ENCODE peak calls at places on chromosomes 2 and 18, in seven cellular contexts. Y is mammary epithelial cell, R is PC-3, E is neural progenitor cell, M is fibroblast of lung, X is SK-N-SH, N is Karpas-422. H is an unnamed sample. For H3K4me1 and H4K20me1, the result is how much of the 10 kb centered on the place peaks cover.

GRCh38 chr2:111053266-111053665 is 67.4 kb upstream of the BCL2L11 start:
- DNase-seq in X (no peak), R (no peak), M (no peak), Y (no peak), E (no peak), N (no peak), H (no peak)

GRCh38 chr18:61350578-61350977 is 17.3 kb downstream of the CDH20 start:
- DNase-seq in R (peak), M (no peak), Y (peak), X (no peak), E (no peak), N (no peak), H (no peak)

GRCh38 chr2:30666307-30666874 is 140.9 kb downstream of the CAPN13 start:
- DNase-seq in M (peak), R (peak), Y (peak), N (peak), X (no peak), E (no peak), H (peak)

GRCh38 chr18:35526476-35527120 is 28.8 kb upstream of the INO80C start:
- DNase-seq in X (no peak), M (peak), R (no peak), N (peak), E (no peak), Y (peak), H (peak)

GRCh38 chr2:8889978-8890377 is 52.6 kb upstream of the KIDINS220 start:
- DNase-seq in X (no peak), N (no peak), M (no peak), Y (no peak), R (peak), E (no peak), H (peak)

GRCh38 chr2:95346738-95347671 is 49.9 kb downstream of the KCNIP3 start:
- DNase-seq in N (no peak), R (peak), X (peak), M (peak), E (peak), Y (no peak), H (no peak)

GRCh38 chr2:213475433-213475832 is 191.2 kb downstream of the SPAG16 start:
- DNase-seq in Y (no peak), M (no peak), R (no peak), X (no peak), N (no peak), E (peak), H (peak)

GRCh38 chr2:239271471-239272255 is 129.2 kb downstream of the HDAC4 start:
- DNase-seq in N (no peak), X (no peak), M (peak), E (no peak), Y (no peak), R (no peak), H (no peak)

GRCh38 chr18:77047803-77048419 is 84.7 kb downstream of the MBP start:
- DNase-seq in E (no peak), R (no peak), Y (no peak), M (no peak), X (no peak), N (peak), H (no peak)

GRCh38 chr18:5370332-5370731 is 74.8 kb upstream of the ZBTB14 start:
- DNase-seq in E (peak), X (no peak), Y (no peak), R (no peak), N (no peak), M (peak), H (peak)

GRCh38 chr18:28095631-28096030 is 81.3 kb downstream of the CDH2 start:
- DNase-seq in Y (no peak), E (no peak), X (no peak), R (no peak), M (no peak), N (no peak), H (no peak)

GRCh38 chr18:35756506-35757117 is 175.1 kb downstream of the GALNT1 start:
- DNase-seq in Y (peak), X (peak), R (peak), E (peak), M (peak), N (peak), H (peak)

GRCh38 chr2:27569398-27569797 is 13.4 kb upstream of the ZNF512 start:
- DNase-seq in R (no peak), E (no peak), M (peak), N (no peak), X (no peak), Y (peak), H (peak)

GRCh38 chr18:61203151-61203550 is 130.1 kb upstream of the CDH20 start:
- DNase-seq in N (no peak), R (no peak), M (no peak), Y (no peak), X (no peak), E (no peak), H (peak)

GRCh38 chr2:23651187-23651983 is 266.4 kb downstream of the KLHL29 start:
- DNase-seq in X (no peak), Y (peak), N (no peak), M (peak), E (no peak), R (peak), H (peak)

GRCh38 chr2:64157792-64158191 is 13.6 kb upstream of the PELI1 start:
- DNase-seq in E (no peak), Y (no peak), X (no peak), N (no peak), R (peak), M (peak), H (peak)

GRCh38 chr2:1366546-1367134 is 46.6 kb upstream of the TPO start:
- DNase-seq in R (no peak), X (peak), M (no peak), E (no peak), Y (no peak), N (no peak), H (no peak)

GRCh38 chr18:4358618-4359017 is 96.5 kb downstream of the DLGAP1 start:
- DNase-seq in E (peak), N (no peak), X (no peak), Y (no peak), R (no peak), M (no peak), H (no peak)

GRCh38 chr2:4763009-4763408 is 929.2 kb upstream of the SOX11 start:
- DNase-seq in M (peak), E (peak), Y (no peak), N (peak), X (peak), R (peak), H (no peak)

GRCh38 chr2:126736133-126736874 is 80.3 kb downstream of the GYPC start:
- DNase-seq in N (no peak), Y (no peak), X (no peak), E (no peak), R (no peak), M (peak), H (no peak)

GRCh38 chr18:3209859-3210569 is 9.8 kb downstream of the MYOM1 start:
- DNase-seq in M (peak), N (no peak), Y (peak), R (peak), X (no peak), E (no peak), H (no peak)

GRCh38 chr2:149033716-149034115 is 4.8 kb upstream of the LYPD6B start:
- DNase-seq in X (no peak), N (no peak), R (peak), Y (no peak), E (peak), M (no peak), H (no peak)

GRCh38 chr2:85924522-85924921 is 35.7 kb upstream of the ST3GAL5 start:
- DNase-seq in X (no peak), E (no peak), M (peak), Y (peak), R (peak), N (no peak), H (peak)

GRCh38 chr2:105324732-105325131 is 4.8 kb downstream of the TGFBRAP1 start:
- DNase-seq in R (no peak), N (no peak), E (peak), M (no peak), Y (peak), X (no peak), H (peak)

GRCh38 chr2:88549616-88550292 is 77.5 kb downstream of the EIF2AK3 start:
- DNase-seq in Y (no peak), N (no peak), X (peak), E (peak), R (no peak), M (no peak), H (no peak)

GRCh38 chr2:232988444-232988843 is 24.6 kb downstream of the NGEF start:
- DNase-seq in M (peak), R (peak), N (no peak), Y (peak), E (no peak), X (no peak), H (peak)

GRCh38 chr2:126359494-126359893 is 296.5 kb upstream of the GYPC start:
- DNase-seq in X (no peak), M (peak), N (peak), Y (no peak), R (no peak), E (peak), H (no peak)

GRCh38 chr2:73404409-73404808 is 18.8 kb downstream of the ALMS1 start:
- DNase-seq in M (no peak), N (peak), R (no peak), E (no peak), X (no peak), Y (no peak), H (no peak)

GRCh38 chr2:74567862-74568261 is 13.3 kb downstream of the DOK1 start:
- DNase-seq in N (no peak), Y (peak), X (no peak), R (peak), E (no peak), M (peak), H (peak)

GRCh38 chr2:149112713-149113112 is 74.2 kb downstream of the LYPD6B start:
- DNase-seq in Y (no peak), R (no peak), N (no peak), M (no peak), X (no peak), E (no peak), H (no peak)

GRCh38 chr2:94870392-94871225 is 621 bp upstream of the TEKT4 start:
- DNase-seq in E (no peak), Y (no peak), X (peak), M (no peak), N (peak), R (peak), H (no peak)

GRCh38 chr2:241035142-241035817 is 36.9 kb downstream of the SNED1 start:
- DNase-seq in X (no peak), E (peak), M (no peak), Y (no peak), N (peak), R (no peak), H (no peak)

GRCh38 chr18:43563780-43564179 is 286.5 kb upstream of the SYT4 start:
- DNase-seq in N (peak), E (peak), Y (peak), M (peak), X (peak), R (peak), H (peak)

GRCh38 chr2:208097801-208098200 is 26.5 kb downstream of the CRYGD start:
- DNase-seq in N (no peak), M (no peak), X (no peak), R (no peak), Y (no peak), E (no peak), H (peak)

GRCh38 chr18:8704361-8705279 is 736 bp upstream of the MTCL1 start:
- DNase-seq in N (peak), E (peak), X (peak), M (peak), R (peak), Y (peak), H (peak)

GRCh38 chr2:217206326-217206725 is 346.5 kb upstream of the TNP1 start:
- DNase-seq in M (no peak), N (no peak), X (no peak), Y (no peak), E (no peak), R (peak), H (no peak)

GRCh38 chr2:217204358-217204757 is 344.5 kb upstream of the TNP1 start:
- DNase-seq in N (no peak), R (peak), Y (peak), X (no peak), M (peak), E (no peak), H (peak)

GRCh38 chr2:217208867-217209266 is 349.0 kb upstream of the TNP1 start:
- DNase-seq in E (no peak), Y (no peak), X (no peak), N (no peak), M (no peak), R (no peak), H (no peak)

GRCh38 chr2:217203086-217203485 is 343.2 kb upstream of the TNP1 start:
- DNase-seq in E (no peak), M (peak), Y (no peak), X (no peak), R (no peak), N (no peak), H (no peak)

GRCh38 chr2:217207387-217208010 is 347.6 kb upstream of the TNP1 start:
- DNase-seq in N (no peak), Y (no peak), R (no peak), M (no peak), E (no peak), X (no peak), H (no peak)
- H3K4me1 ChIP-seq in N (under half), Y (under half), R (under half), M (under half), E (under half), X (under half), H (under half)

GRCh38 chr2:28755411-28755810 is 3.8 kb downstream of the PPP1CB start:
- DNase-seq in M (no peak), X (no peak), E (no peak), Y (peak), N (no peak), R (no peak), H (peak)
- H4K20me1 ChIP-seq in M (under half), X (half or more), E (half or more), Y (under half), N (half or more), R (half or more), H (half or more)

GRCh38 chr2:42905341-42906114 is 113.1 kb upstream of the HAAO start:
- DNase-seq in Y (no peak), E (no peak), R (no peak), N (no peak), X (peak), M (no peak), H (no peak)

GRCh38 chr2:42903821-42904575 is 111.6 kb upstream of the HAAO start:
- DNase-seq in E (no peak), N (no peak), R (no peak), Y (no peak), M (no peak), X (peak), H (no peak)

GRCh38 chr2:42906115-42906556 is 113.8 kb upstream of the HAAO start:
- DNase-seq in Y (no peak), N (no peak), R (no peak), X (no peak), M (no peak), E (no peak), H (no peak)

GRCh38 chr2:42902939-42903709 is 110.7 kb upstream of the HAAO start:
- DNase-seq in X (no peak), Y (no peak), M (no peak), R (no peak), N (no peak), E (no peak), H (no peak)

GRCh38 chr2:42904576-42904876 is 112.1 kb upstream of the HAAO start:
- DNase-seq in X (no peak), E (no peak), N (no peak), Y (no peak), M (no peak), R (no peak), H (no peak)
- H3K4me1 ChIP-seq in X (under half), E (under half), N (under half), Y (under half), M (under half), R (under half), H (under half)

GRCh38 chr2:24870891-24871705 is 48.9 kb downstream of the ADCY3 start:
- DNase-seq in Y (no peak), X (no peak), E (peak), R (no peak), M (no peak), N (no peak), H (no peak)
- H4K20me1 ChIP-seq in Y (under half), X (under half), E (under half), R (under half), M (under half), N (under half), H (under half)

GRCh38 chr2:98726172-98726725 is 4.7 kb downstream of the MGAT4A start:
- DNase-seq in R (no peak), E (no peak), X (no peak), N (no peak), M (no peak), Y (no peak), H (no peak)

GRCh38 chr2:98727758-98728718 is 2.9 kb downstream of the MGAT4A start:
- DNase-seq in R (no peak), M (no peak), N (no peak), Y (no peak), X (no peak), E (no peak), H (no peak)

GRCh38 chr2:98729652-98730051 is 1.3 kb downstream of the MGAT4A start:
- DNase-seq in Y (no peak), E (no peak), R (peak), X (no peak), M (no peak), N (no peak), H (no peak)

GRCh38 chr2:98727369-98727749 is 3.6 kb downstream of the MGAT4A start:
- DNase-seq in M (no peak), E (no peak), X (no peak), N (no peak), Y (no peak), R (no peak), H (no peak)

DNA sequence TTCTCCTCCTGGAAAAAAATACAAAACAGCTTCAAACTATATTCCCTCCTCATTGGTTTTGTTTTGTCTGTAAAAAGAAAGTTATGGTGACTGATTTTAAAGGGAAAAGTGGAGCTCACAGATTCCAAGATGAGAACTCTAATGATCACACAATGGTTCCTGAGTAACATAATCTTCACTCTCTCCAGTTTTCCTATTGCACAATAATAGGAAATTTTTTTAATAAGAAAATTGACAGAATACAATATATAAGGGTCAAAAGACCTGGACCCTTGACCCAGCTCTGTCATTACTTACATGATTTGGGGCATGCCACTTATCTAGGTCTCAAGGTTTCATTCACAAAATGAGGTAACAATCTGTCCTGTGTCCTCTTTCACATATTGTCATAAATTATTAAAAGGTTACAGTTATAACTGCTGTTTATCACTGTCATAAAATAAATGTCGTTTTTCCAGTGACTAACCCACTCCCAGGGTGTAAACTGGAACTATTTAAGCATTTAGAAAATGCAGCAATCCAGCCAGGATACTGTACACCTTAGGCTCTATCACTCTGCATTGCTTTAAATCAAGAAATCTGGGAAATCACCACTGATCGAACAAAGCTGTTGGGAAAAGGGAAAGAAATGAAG is 4.1 kb downstream of the MGAT4A start:
- DNase-seq in E (no peak), Y (no peak), N (no peak), M (no peak), R (no peak), X (no peak), H (no peak)
- H3K4me1 ChIP-seq in E (under half), Y (under half), N (under half), M (under half), R (under half), X (under half), H (under half)

DNA sequence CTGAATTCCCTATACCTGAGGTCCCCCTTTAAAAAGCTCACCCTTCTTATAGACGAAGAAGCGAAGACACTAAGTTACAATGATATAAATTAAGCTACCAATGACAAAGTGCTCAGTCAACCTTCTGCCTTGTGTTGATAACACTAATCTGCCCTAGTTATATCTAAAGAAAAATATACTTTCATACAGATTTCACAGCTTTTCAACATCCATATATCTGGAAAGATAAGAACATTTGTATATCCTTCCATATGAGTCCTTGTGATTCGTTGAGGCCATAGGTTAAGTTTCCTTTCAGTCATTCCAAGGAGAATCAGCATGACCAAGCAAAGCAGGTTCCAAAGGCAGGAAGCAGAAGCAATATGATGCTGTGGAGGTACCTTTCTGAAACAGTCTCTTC is 46.8 kb downstream of the XRCC5 start:
- DNase-seq in X (no peak), R (no peak), Y (no peak), M (no peak), N (no peak), E (no peak), H (no peak)
- H4K20me1 ChIP-seq in X (under half), R (under half), Y (under half), M (under half), N (under half), E (half or more), H (under half)

H was measured in astrocyte.